ENCODE peak calls at places on chromosomes 11 and 22, in six cellular contexts. E is T follicular helper cell; L is CD4-positive, CD25-positive, alpha-beta regulatory T cell; J is fibroblast of lung; Z is C1 segment of cervical spinal cord; H is HTR-8/SVneo. I is an unnamed sample.

GRCh38 chr11:92436026-92436425 is 211.4 kb downstream of the FAT3 start:
- DNase-seq in E (no peak), L (no peak), J (no peak), Z (no peak), H (no peak), I (no peak)

GRCh38 chr11:103870821-103871309 is 165.6 kb upstream of the DDI1 start:
- DNase-seq in E (no peak), L (no peak), J (peak; percentile 19), Z (no peak), H (no peak), I (no peak)

GRCh38 chr11:45082744-45083543 is 63.5 kb upstream of the PRDM11 start:
- DNase-seq in E (no peak), L (no peak), J (no peak), Z (no peak), H (no peak), I (no peak)

GRCh38 chr11:131370090-131370751 is at the start of gene NTM:
- DNase-seq in E (no peak), L (no peak), J (peak; percentile 48), Z (peak; percentile 29), H (no peak), I (no peak)

GRCh38 chr11:68934321-68934645 is 30.6 kb downstream of the IGHMBP2 start:
- DNase-seq in E (no peak), L (no peak), J (no peak), Z (peak; percentile 22), H (no peak), I (no peak)

GRCh38 chr11:119019996-119020395 is 1.4 kb downstream of the TRAPPC4 start:
- DNase-seq in E (no peak), L (no peak), J (no peak), Z (no peak), H (no peak), I (no peak)

GRCh38 chr22:39462443-39463147 is 5.8 kb downstream of the MGAT3 start:
- DNase-seq in E (no peak), L (no peak), J (no peak), Z (no peak), H (no peak), I (no peak)

GRCh38 chr11:112279901-112280267 is 19.2 kb upstream of the PLET1 start:
- DNase-seq in E (peak; percentile 53), L (peak; percentile 61), J (peak; percentile 59), Z (peak; percentile 56), H (peak; percentile 83), I (peak; percentile 75)

GRCh38 chr22:49366437-49366836 is 461.2 kb downstream of the BRD1 start:
- DNase-seq in E (no peak), L (no peak), J (no peak), Z (no peak), H (no peak), I (no peak)

GRCh38 chr11:68583047-68583446 is 101.3 kb upstream of the GAL start:
- DNase-seq in E (no peak), L (no peak), J (peak; percentile 57), Z (no peak), H (no peak), I (no peak)

GRCh38 chr11:101929516-101929915 is 13.2 kb upstream of the ANGPTL5 start:
- DNase-seq in E (no peak), L (no peak), J (no peak), Z (no peak), H (no peak), I (no peak)

GRCh38 chr11:19576903-19577302 is 135.7 kb upstream of the NAV2 start:
- DNase-seq in E (no peak), L (no peak), J (no peak), Z (no peak), H (no peak), I (no peak)

GRCh38 chr11:44300881-44301855 is 8.8 kb downstream of the ALX4 start:
- DNase-seq in E (no peak), L (no peak), J (no peak), Z (no peak), H (peak; percentile 73), I (no peak)

GRCh38 chr11:11998091-11998781 is 10.2 kb downstream of the DKK3 start:
- DNase-seq in E (no peak), L (no peak), J (peak; percentile 88), Z (no peak), H (peak; percentile 79), I (no peak)

GRCh38 chr11:62508336-62509058 is 38.1 kb downstream of the AHNAK start:
- DNase-seq in E (no peak), L (no peak), J (peak; percentile 49), Z (peak; percentile 32), H (no peak), I (no peak)

GRCh38 chr11:17921620-17922473 is 91.0 kb downstream of the SERGEF start:
- DNase-seq in E (no peak), L (no peak), J (peak; percentile 84), Z (no peak), H (no peak), I (no peak)

GRCh38 chr11:65992056-65992455 is 9.9 kb downstream of the EIF1AD start:
- DNase-seq in E (no peak), L (no peak), J (no peak), Z (peak; percentile 61), H (no peak), I (no peak)